ENCODE peak calls at places on chromosomes 13 and 19, in nine cellular contexts. R, S, D, N, C, Z, E, T and K are unnamed samples.

GRCh38 chr13:46184277-46184699 is 2.3 kb upstream of the LCP1 start:
- DNase-seq in R (peak), S (peak), D (no peak), N (no peak), C (peak), Z (no peak), E (no peak), T (peak), K (peak)

GRCh38 chr13:110716235-110716505 is 2.7 kb downstream of the ING1 start:
- DNase-seq in R (no peak), S (peak), D (no peak), N (no peak), C (no peak), Z (no peak), E (no peak), T (no peak), K (no peak)

GRCh38 chr13:106029901-106030300 is 505.6 kb downstream of the EFNB2 start:
- DNase-seq in R (no peak), S (no peak), D (no peak), N (no peak), C (no peak), Z (no peak), E (peak), T (no peak), K (no peak)

GRCh38 chr13:51475727-51476521 is 23.1 kb upstream of the INTS6 start:
- DNase-seq in R (no peak), S (no peak), D (no peak), N (peak), C (no peak), Z (no peak), E (no peak), T (no peak), K (no peak)

GRCh38 chr13:74253161-74253560 is 119.0 kb upstream of the KLF12 start:
- DNase-seq in R (no peak), S (no peak), D (no peak), N (no peak), C (no peak), Z (no peak), E (no peak), T (no peak), K (no peak)

GRCh38 chr19:7533281-7533819 is 2.2 kb upstream of the PNPLA6 start:
- DNase-seq in R (no peak), S (peak), D (no peak), N (peak), C (no peak), Z (peak), E (peak), T (peak), K (no peak)

GRCh38 chr19:3404324-3405260 is 38.2 kb downstream of the NFIC start:
- DNase-seq in R (no peak), S (no peak), D (no peak), N (peak), C (no peak), Z (peak), E (peak), T (no peak), K (no peak)

GRCh38 chr19:49497047-49497789 is 984 bp downstream of the RPS11 start:
- DNase-seq in R (peak), S (peak), D (no peak), N (peak), C (peak), Z (no peak), E (no peak), T (peak), K (peak)

GRCh38 chr19:11378319-11379189 is 4.1 kb downstream of the SWSAP1 start:
- DNase-seq in R (no peak), S (peak), D (peak), N (peak), C (no peak), Z (no peak), E (no peak), T (peak), K (no peak)

GRCh38 chr19:54430306-54431254 is 15.3 kb downstream of the TTYH1 start:
- DNase-seq in R (peak), S (peak), D (no peak), N (no peak), C (no peak), Z (peak), E (no peak), T (peak), K (no peak)

GRCh38 chr19:21610787-21611186 is 105.4 kb downstream of the ZNF429 start:
- DNase-seq in R (no peak), S (no peak), D (no peak), N (no peak), C (no peak), Z (no peak), E (no peak), T (no peak), K (no peak)

GRCh38 chr19:12880551-12881171 is 588 bp downstream of the DNASE2 start:
- DNase-seq in R (no peak), S (peak), D (no peak), N (peak), C (no peak), Z (peak), E (no peak), T (peak), K (no peak)

GRCh38 chr19:2532252-2533071 is 56.5 kb downstream of the GADD45B start:
- DNase-seq in R (no peak), S (peak), D (peak), N (peak), C (no peak), Z (no peak), E (no peak), T (no peak), K (no peak)

GRCh38 chr19:31350693-31351211 is 1.5 kb upstream of the TSHZ3 start:
- DNase-seq in R (no peak), S (no peak), D (peak), N (peak), C (no peak), Z (peak), E (no peak), T (peak), K (no peak)

GRCh38 chr13:104832265-104832664 is 1703.2 kb downstream of the EFNB2 start:
- DNase-seq in R (no peak), S (no peak), D (no peak), N (no peak), C (no peak), Z (no peak), E (no peak), T (no peak), K (no peak)

GRCh38 chr13:36074659-36075058 is 56.5 kb downstream of the DCLK1 start:
- DNase-seq in R (no peak), S (no peak), D (no peak), N (no peak), C (no peak), Z (no peak), E (peak), T (no peak), K (no peak)

GRCh38 chr19:34310494-34310981 is 54.5 kb upstream of the GPI start:
- DNase-seq in R (no peak), S (no peak), D (no peak), N (no peak), C (no peak), Z (no peak), E (no peak), T (no peak), K (no peak)

GRCh38 chr13:68064371-68064770 is 834.2 kb upstream of the PCDH9 start:
- DNase-seq in R (no peak), S (peak), D (no peak), N (no peak), C (no peak), Z (no peak), E (no peak), T (no peak), K (no peak)

GRCh38 chr13:108851660-108852059 is 222.2 kb downstream of the MYO16 start:
- DNase-seq in R (no peak), S (no peak), D (no peak), N (no peak), C (no peak), Z (no peak), E (no peak), T (no peak), K (no peak)

GRCh38 chr19:35000647-35001501 is 751 bp downstream of the GRAMD1A start:
- DNase-seq in R (peak), S (peak), D (no peak), N (peak), C (peak), Z (no peak), E (no peak), T (peak), K (peak)